ENCODE peak calls at places on chromosome 15, in eight cellular contexts. One of them, this sample, is unnamed.

GRCh38 chr15:69509131-69509530 is 56.5 kb downstream of the RPLP1 start:
- DNase-seq in CD4-positive, alpha-beta T cell: no peak
- DNase-seq in left ventricle myocardium inferior: no peak
- DNase-seq in kidney: no peak
- DNase-seq in caudate nucleus: no peak
- DNase-seq in cardiac muscle cell: no peak
- DNase-seq in CD4-positive, alpha-beta memory T cell: no peak
- DNase-seq in adrenal gland: no peak
- DNase-seq in this sample: no peak

GRCh38 chr15:25175789-25176615 is 221.2 kb downstream of the SNRPN start:
- DNase-seq in CD4-positive, alpha-beta T cell: no peak
- DNase-seq in kidney: peak
- DNase-seq in caudate nucleus: no peak
- DNase-seq in left ventricle myocardium inferior: peak
- DNase-seq in CD4-positive, alpha-beta memory T cell: no peak
- DNase-seq in adrenal gland: no peak
- DNase-seq in cardiac muscle cell: no peak
- DNase-seq in this sample: peak

GRCh38 chr15:23708332-23708731 is 21.2 kb upstream of the NDN start:
- DNase-seq in adrenal gland: no peak
- DNase-seq in left ventricle myocardium inferior: no peak
- DNase-seq in CD4-positive, alpha-beta T cell: no peak
- DNase-seq in caudate nucleus: no peak
- DNase-seq in kidney: no peak
- DNase-seq in CD4-positive, alpha-beta memory T cell: no peak
- DNase-seq in cardiac muscle cell: no peak
- DNase-seq in this sample: no peak

GRCh38 chr15:38996111-38996541 is 431.5 kb upstream of the RASGRP1 start:
- DNase-seq in caudate nucleus: no peak
- DNase-seq in adrenal gland: no peak
- DNase-seq in cardiac muscle cell: peak
- DNase-seq in kidney: no peak
- DNase-seq in CD4-positive, alpha-beta T cell: no peak
- DNase-seq in CD4-positive, alpha-beta memory T cell: no peak
- DNase-seq in left ventricle myocardium inferior: no peak
- DNase-seq in this sample: no peak

GRCh38 chr15:92116320-92116719 is 262.8 kb downstream of the SLCO3A1 start:
- DNase-seq in left ventricle myocardium inferior: no peak
- DNase-seq in CD4-positive, alpha-beta memory T cell: no peak
- DNase-seq in CD4-positive, alpha-beta T cell: no peak
- DNase-seq in kidney: no peak
- DNase-seq in caudate nucleus: no peak
- DNase-seq in adrenal gland: no peak
- DNase-seq in cardiac muscle cell: no peak
- DNase-seq in this sample: no peak

GRCh38 chr15:64686130-64686735 is 89.2 kb downstream of the RBPMS2 start:
- DNase-seq in kidney: no peak
- DNase-seq in left ventricle myocardium inferior: no peak
- DNase-seq in cardiac muscle cell: peak
- DNase-seq in caudate nucleus: no peak
- DNase-seq in CD4-positive, alpha-beta T cell: no peak
- DNase-seq in adrenal gland: peak
- DNase-seq in CD4-positive, alpha-beta memory T cell: peak
- DNase-seq in this sample: no peak

GRCh38 chr15:93087825-93088199 is 1.2 kb downstream of the RGMA start:
- DNase-seq in CD4-positive, alpha-beta T cell: peak
- DNase-seq in kidney: peak
- DNase-seq in left ventricle myocardium inferior: peak
- DNase-seq in adrenal gland: peak
- DNase-seq in cardiac muscle cell: peak
- DNase-seq in CD4-positive, alpha-beta memory T cell: peak
- DNase-seq in caudate nucleus: no peak
- DNase-seq in this sample: peak

GRCh38 chr15:47443839-47444238 is 273.5 kb upstream of the SEMA6D start:
- DNase-seq in CD4-positive, alpha-beta T cell: no peak
- DNase-seq in adrenal gland: no peak
- DNase-seq in kidney: no peak
- DNase-seq in caudate nucleus: no peak
- DNase-seq in CD4-positive, alpha-beta memory T cell: no peak
- DNase-seq in left ventricle myocardium inferior: no peak
- DNase-seq in cardiac muscle cell: no peak
- DNase-seq in this sample: no peak

GRCh38 chr15:101322016-101322695 is 27.1 kb upstream of the SNRPA1 start:
- DNase-seq in adrenal gland: no peak
- DNase-seq in kidney: peak
- DNase-seq in left ventricle myocardium inferior: no peak
- DNase-seq in CD4-positive, alpha-beta memory T cell: no peak
- DNase-seq in caudate nucleus: no peak
- DNase-seq in CD4-positive, alpha-beta T cell: no peak
- DNase-seq in cardiac muscle cell: no peak
- DNase-seq in this sample: no peak

GRCh38 chr15:90769375-90769774 is 52.2 kb downstream of the BLM start:
- DNase-seq in adrenal gland: no peak
- DNase-seq in kidney: no peak
- DNase-seq in cardiac muscle cell: no peak
- DNase-seq in CD4-positive, alpha-beta T cell: no peak
- DNase-seq in CD4-positive, alpha-beta memory T cell: no peak
- DNase-seq in caudate nucleus: no peak
- DNase-seq in left ventricle myocardium inferior: no peak
- DNase-seq in this sample: no peak

GRCh38 chr15:63447277-63447676 is 57.1 kb upstream of the USP3 start:
- DNase-seq in left ventricle myocardium inferior: no peak
- DNase-seq in adrenal gland: no peak
- DNase-seq in kidney: no peak
- DNase-seq in cardiac muscle cell: no peak
- DNase-seq in CD4-positive, alpha-beta T cell: no peak
- DNase-seq in caudate nucleus: no peak
- DNase-seq in CD4-positive, alpha-beta memory T cell: no peak
- DNase-seq in this sample: no peak

GRCh38 chr15:92613841-92614240 is 41.7 kb downstream of the FAM174B start:
- DNase-seq in left ventricle myocardium inferior: no peak
- DNase-seq in cardiac muscle cell: no peak
- DNase-seq in kidney: no peak
- DNase-seq in caudate nucleus: no peak
- DNase-seq in CD4-positive, alpha-beta T cell: no peak
- DNase-seq in adrenal gland: no peak
- DNase-seq in CD4-positive, alpha-beta memory T cell: no peak
- DNase-seq in this sample: no peak

GRCh38 chr15:69526086-69526485 is 73.5 kb downstream of the RPLP1 start:
- DNase-seq in caudate nucleus: no peak
- DNase-seq in cardiac muscle cell: no peak
- DNase-seq in kidney: no peak
- DNase-seq in CD4-positive, alpha-beta memory T cell: no peak
- DNase-seq in CD4-positive, alpha-beta T cell: no peak
- DNase-seq in left ventricle myocardium inferior: peak
- DNase-seq in adrenal gland: no peak
- DNase-seq in this sample: no peak

GRCh38 chr15:99986297-99987118 is 253.3 kb upstream of the LYSMD4 start:
- DNase-seq in CD4-positive, alpha-beta T cell: no peak
- DNase-seq in left ventricle myocardium inferior: no peak
- DNase-seq in kidney: peak
- DNase-seq in caudate nucleus: no peak
- DNase-seq in cardiac muscle cell: peak
- DNase-seq in CD4-positive, alpha-beta memory T cell: no peak
- DNase-seq in adrenal gland: peak
- DNase-seq in this sample: peak

GRCh38 chr15:94080416-94080815 is 150.9 kb upstream of the MCTP2 start:
- DNase-seq in left ventricle myocardium inferior: peak
- DNase-seq in kidney: no peak
- DNase-seq in CD4-positive, alpha-beta memory T cell: no peak
- DNase-seq in caudate nucleus: no peak
- DNase-seq in cardiac muscle cell: no peak
- DNase-seq in CD4-positive, alpha-beta T cell: no peak
- DNase-seq in adrenal gland: no peak
- DNase-seq in this sample: no peak

GRCh38 chr15:50330921-50331320 is 24.1 kb downstream of the GABPB1 start:
- DNase-seq in CD4-positive, alpha-beta T cell: no peak
- DNase-seq in caudate nucleus: no peak
- DNase-seq in CD4-positive, alpha-beta memory T cell: no peak
- DNase-seq in kidney: no peak
- DNase-seq in left ventricle myocardium inferior: no peak
- DNase-seq in adrenal gland: no peak
- DNase-seq in cardiac muscle cell: peak
- DNase-seq in this sample: no peak

GRCh38 chr15:67884009-67884408 is 44.2 kb upstream of the RNU6-1 start:
- DNase-seq in cardiac muscle cell: no peak
- DNase-seq in CD4-positive, alpha-beta memory T cell: no peak
- DNase-seq in kidney: no peak
- DNase-seq in CD4-positive, alpha-beta T cell: no peak
- DNase-seq in left ventricle myocardium inferior: no peak
- DNase-seq in caudate nucleus: no peak
- DNase-seq in adrenal gland: no peak
- DNase-seq in this sample: no peak
- H3K27ac ChIP-seq in cardiac muscle cell: peak
- H3K27ac ChIP-seq in CD4-positive, alpha-beta memory T cell: no peak
- H3K27ac ChIP-seq in kidney: no peak
- H3K27ac ChIP-seq in CD4-positive, alpha-beta T cell: no peak
- H3K27ac ChIP-seq in left ventricle myocardium inferior: peak
- H3K27ac ChIP-seq in caudate nucleus: peak
- H3K27ac ChIP-seq in adrenal gland: peak
- H3K27ac ChIP-seq in this sample: peak

DNA sequence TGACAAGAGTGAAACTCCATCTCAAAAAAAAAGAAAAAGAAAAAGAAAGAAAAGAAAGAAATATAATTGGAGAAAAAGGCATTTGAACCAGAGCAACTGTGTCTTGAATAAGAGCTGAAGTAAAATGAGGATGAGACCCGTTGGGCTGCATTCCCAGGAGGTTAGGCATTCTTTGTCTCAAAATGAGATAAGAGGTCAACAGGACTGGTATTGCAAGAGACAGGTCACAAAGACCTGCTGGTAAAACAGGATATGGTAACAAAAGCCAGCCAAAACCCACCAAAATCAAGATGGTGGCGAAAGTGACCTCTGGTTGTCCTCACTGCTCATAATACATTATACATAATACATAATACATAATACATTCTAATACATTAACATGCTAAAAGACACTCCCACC is 8.5 kb upstream of the TIPIN start:
- DNase-seq in cardiac muscle cell: no peak
- DNase-seq in CD4-positive, alpha-beta T cell: no peak
- DNase-seq in kidney: no peak
- DNase-seq in CD4-positive, alpha-beta memory T cell: no peak
- DNase-seq in caudate nucleus: no peak
- DNase-seq in adrenal gland: peak
- DNase-seq in left ventricle myocardium inferior: no peak
- DNase-seq in this sample: no peak
- H3K27ac ChIP-seq in cardiac muscle cell: no peak
- H3K27ac ChIP-seq in CD4-positive, alpha-beta T cell: no peak
- H3K27ac ChIP-seq in kidney: no peak
- H3K27ac ChIP-seq in CD4-positive, alpha-beta memory T cell: no peak
- H3K27ac ChIP-seq in caudate nucleus: no peak
- H3K27ac ChIP-seq in adrenal gland: no peak
- H3K27ac ChIP-seq in left ventricle myocardium inferior: no peak
- H3K27ac ChIP-seq in this sample: no peak

GRCh38 chr15:71639531-71639930 is 170.8 kb upstream of the NR2E3 start:
- DNase-seq in adrenal gland: no peak
- DNase-seq in kidney: no peak
- DNase-seq in CD4-positive, alpha-beta T cell: no peak
- DNase-seq in CD4-positive, alpha-beta memory T cell: no peak
- DNase-seq in cardiac muscle cell: no peak
- DNase-seq in caudate nucleus: no peak
- DNase-seq in left ventricle myocardium inferior: no peak
- DNase-seq in this sample: no peak
- H3K27ac ChIP-seq in adrenal gland: no peak
- H3K27ac ChIP-seq in kidney: no peak
- H3K27ac ChIP-seq in CD4-positive, alpha-beta T cell: no peak
- H3K27ac ChIP-seq in CD4-positive, alpha-beta memory T cell: no peak
- H3K27ac ChIP-seq in cardiac muscle cell: no peak
- H3K27ac ChIP-seq in caudate nucleus: no peak
- H3K27ac ChIP-seq in left ventricle myocardium inferior: no peak
- H3K27ac ChIP-seq in this sample: no peak

DNA sequence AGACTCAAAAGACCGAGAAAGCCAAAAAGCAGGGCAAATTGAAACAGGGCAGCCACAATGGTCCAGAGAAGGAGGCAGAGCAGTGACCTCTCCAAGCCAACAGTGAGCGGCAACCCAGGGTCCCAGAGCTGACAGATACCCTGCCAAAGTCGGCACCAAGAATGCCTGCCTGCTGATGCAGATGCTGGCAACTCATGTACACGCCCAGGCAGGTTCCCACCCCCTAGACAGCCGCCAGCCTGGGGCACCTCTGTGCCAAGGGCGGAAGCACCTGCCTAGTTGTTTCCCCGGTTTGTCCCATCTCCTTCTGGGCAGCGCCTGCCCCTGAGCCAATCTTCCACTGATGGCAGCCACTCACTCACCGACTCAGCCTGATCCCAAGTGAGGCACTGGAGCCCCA is 22.1 kb downstream of the KLHL25 start:
- DNase-seq in CD4-positive, alpha-beta T cell: no peak
- DNase-seq in cardiac muscle cell: no peak
- DNase-seq in caudate nucleus: no peak
- DNase-seq in CD4-positive, alpha-beta memory T cell: no peak
- DNase-seq in adrenal gland: no peak
- DNase-seq in kidney: no peak
- DNase-seq in left ventricle myocardium inferior: no peak
- DNase-seq in this sample: peak
- H3K27ac ChIP-seq in CD4-positive, alpha-beta T cell: no peak
- H3K27ac ChIP-seq in cardiac muscle cell: no peak
- H3K27ac ChIP-seq in caudate nucleus: no peak
- H3K27ac ChIP-seq in CD4-positive, alpha-beta memory T cell: no peak
- H3K27ac ChIP-seq in adrenal gland: no peak
- H3K27ac ChIP-seq in kidney: peak
- H3K27ac ChIP-seq in left ventricle myocardium inferior: peak
- H3K27ac ChIP-seq in this sample: peak